ENCODE peak calls at places on chromosomes 1 and 21, in five cellular contexts. F is thoracic aorta, Y is ascending aorta, S is sigmoid colon, G is upper lobe of left lung. C is an unnamed sample. For H3K27me3, the result is how much of the 10 kb centered on the place peaks cover.

GRCh38 chr1:228798548-228798947 is 63.3 kb downstream of the RHOU start:
- DNase-seq in G (no peak), S (peak), F (no peak), Y (no peak), C (no peak)

GRCh38 chr1:227449051-227449450 is 114.3 kb upstream of the ZNF678 start:
- DNase-seq in S (no peak), F (no peak), Y (no peak), G (peak), C (peak)

GRCh38 chr1:97063532-97063931 is 341.9 kb downstream of the PTBP2 start:
- DNase-seq in F (no peak), S (no peak), G (peak), Y (no peak), C (no peak)

GRCh38 chr1:67339623-67340343 is 32.1 kb downstream of the IL12RB2 start:
- DNase-seq in F (no peak), G (no peak), Y (no peak), S (no peak), C (no peak)

GRCh38 chr1:247322849-247323586 is 8.6 kb downstream of the ZNF496 start:
- DNase-seq in G (no peak), Y (no peak), F (no peak), S (no peak), C (no peak)

GRCh38 chr1:83555871-83556270 is 443.1 kb downstream of the TTLL7 start:
- DNase-seq in S (no peak), F (no peak), Y (no peak), G (no peak), C (no peak)

GRCh38 chr1:156949127-156949526 is 28.7 kb downstream of the LRRC71 start:
- DNase-seq in G (no peak), F (no peak), S (no peak), Y (no peak), C (no peak)

GRCh38 chr1:39105841-39106765 is 80.0 kb downstream of the NDUFS5 start:
- DNase-seq in S (peak), G (peak), Y (no peak), F (no peak), C (peak)

GRCh38 chr1:186772228-186772627 is 56.5 kb upstream of the PLA2G4A start:
- DNase-seq in S (no peak), Y (no peak), G (no peak), F (no peak), C (no peak)

GRCh38 chr1:79006564-79006963 is at the start of gene ADGRL4:
- DNase-seq in F (no peak), S (no peak), Y (no peak), G (peak), C (no peak)

GRCh38 chr1:2385606-2386280 is 5.6 kb downstream of the MORN1 start:
- DNase-seq in Y (no peak), G (no peak), F (no peak), S (peak), C (no peak)

GRCh38 chr1:6464514-6464836 is 1.5 kb downstream of the TNFRSF25 start:
- DNase-seq in F (no peak), Y (no peak), G (no peak), S (no peak), C (peak)

GRCh38 chr1:107866870-107867269 is 98.1 kb downstream of the VAV3 start:
- DNase-seq in G (no peak), F (no peak), Y (no peak), S (no peak), C (no peak)

GRCh38 chr1:246567258-246568235 is 1.3 kb downstream of the CNST start:
- DNase-seq in S (no peak), Y (no peak), G (no peak), F (no peak), C (peak)

GRCh38 chr1:206041640-206042039 is 11.3 kb upstream of the RHEX start:
- DNase-seq in Y (no peak), S (no peak), G (no peak), F (no peak), C (no peak)

GRCh38 chr21:43367296-43367695 is 59.6 kb downstream of the SIK1 start:
- DNase-seq in G (no peak), S (no peak), F (no peak), Y (no peak), C (no peak)

GRCh38 chr1:107171378-107171777 is 30.5 kb downstream of the NTNG1 start:
- DNase-seq in Y (no peak), F (no peak), G (no peak), S (no peak), C (no peak)

GRCh38 chr21:42102063-42102462 is 30.9 kb downstream of the UMODL1 start:
- DNase-seq in F (no peak), S (no peak), G (no peak), Y (no peak), C (peak)

GRCh38 chr1:181504294-181505115 is 21.2 kb downstream of the CACNA1E start:
- DNase-seq in G (no peak), Y (no peak), S (no peak), F (no peak), C (peak)

GRCh38 chr1:203075249-203076030 is 10.4 kb downstream of the MYOG start:
- DNase-seq in S (peak), G (no peak), F (no peak), Y (no peak), C (no peak)

GRCh38 chr1:203077956-203078355 is 7.9 kb downstream of the MYOG start:
- DNase-seq in F (no peak), S (peak), Y (no peak), G (no peak), C (no peak)

GRCh38 chr1:203076031-203076511 is 9.7 kb downstream of the MYOG start:
- DNase-seq in Y (no peak), G (no peak), S (peak), F (no peak), C (no peak)

GRCh38 chr1:203078478-203078877 is 7.3 kb downstream of the MYOG start:
- DNase-seq in F (no peak), Y (no peak), G (no peak), S (no peak), C (no peak)

GRCh38 chr1:203077367-203077766 is 8.4 kb downstream of the MYOG start:
- DNase-seq in F (no peak), G (no peak), S (peak), Y (no peak), C (no peak)
- H3K27me3 ChIP-seq in F (under half), G (under half), S (under half), Y (under half), C (under half)

GRCh38 chr1:153699768-153700167 is 21.3 kb downstream of the NPR1 start:
- DNase-seq in Y (no peak), F (no peak), S (no peak), G (no peak), C (no peak)
- H3K27ac ChIP-seq in Y (peak), F (peak), S (peak), G (peak), C (no peak)

GRCh38 chr21:38668501-38668900 is 137.2 kb upstream of the ETS2 start:
- DNase-seq in Y (no peak), S (no peak), G (no peak), F (no peak), C (peak)

GRCh38 chr21:38664821-38665220 is 140.9 kb upstream of the ETS2 start:
- DNase-seq in F (no peak), G (no peak), Y (no peak), S (no peak), C (no peak)

GRCh38 chr21:38668067-38668466 is 137.7 kb upstream of the ETS2 start:
- DNase-seq in F (no peak), S (no peak), G (no peak), Y (no peak), C (peak)

GRCh38 chr21:38669186-38669585 is 136.5 kb upstream of the ETS2 start:
- DNase-seq in S (no peak), G (no peak), F (no peak), Y (no peak), C (peak)

GRCh38 chr21:38667466-38667865 is 138.3 kb upstream of the ETS2 start:
- DNase-seq in G (no peak), F (no peak), S (no peak), Y (no peak), C (peak)
- H3K27me3 ChIP-seq in G (under half), F (under half), S (under half), Y (under half), C (under half)

DNA sequence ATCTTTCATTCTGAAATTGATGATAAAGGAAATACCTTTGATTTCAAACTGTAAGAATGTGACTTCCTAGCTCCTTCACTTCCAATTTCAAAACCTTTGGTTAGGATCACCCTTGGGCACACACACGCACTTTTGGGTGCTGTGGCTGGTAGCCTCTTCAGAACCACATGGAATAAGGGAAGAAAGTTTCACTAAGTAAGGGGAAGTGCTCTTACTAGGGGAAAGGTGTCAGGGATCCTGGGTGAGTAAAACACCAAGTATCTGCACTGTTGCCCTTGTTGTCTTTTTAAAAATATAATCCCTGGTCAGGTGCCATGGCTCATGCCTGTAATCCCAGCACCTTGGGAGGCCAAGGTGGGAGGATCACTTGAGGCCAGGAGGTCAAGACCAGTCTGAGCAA is 132.4 kb downstream of the SDCCAG8 start:
- DNase-seq in Y (no peak), G (no peak), F (no peak), S (no peak), C (no peak)
- H3K27ac ChIP-seq in Y (no peak), G (no peak), F (no peak), S (no peak), C (no peak)

DNA sequence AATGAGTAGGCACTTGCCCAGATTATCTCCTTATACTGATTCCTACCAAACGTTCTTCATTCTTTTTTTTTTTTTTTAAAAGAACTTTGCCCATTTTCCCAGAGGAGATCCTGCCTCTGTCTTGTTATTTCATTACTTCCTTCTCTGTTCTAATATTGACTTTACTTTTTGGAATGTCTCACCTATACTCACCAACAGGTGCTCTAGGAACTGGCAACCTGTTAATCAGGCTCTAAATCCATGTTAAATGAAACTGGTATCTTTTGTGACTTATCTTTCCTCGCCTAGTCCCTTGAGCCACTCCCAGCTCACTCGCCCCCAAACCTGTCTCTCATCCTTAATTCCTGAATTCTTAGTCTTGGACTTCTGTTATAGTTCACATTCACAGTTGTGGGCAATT is 1.2 kb upstream of the CRCT1 start:
- DNase-seq in S (no peak), Y (no peak), F (no peak), G (no peak), C (peak)
- H3K27me3 ChIP-seq in S (under half), Y (under half), F (under half), G (under half), C (under half)

GRCh38 chr21:28337319-28337718 is 655.4 kb downstream of the LTN1 start:
- DNase-seq in G (no peak), S (no peak), F (no peak), Y (no peak), C (peak)
- H3K27ac ChIP-seq in G (no peak), S (peak), F (no peak), Y (no peak), C (no peak)